ENCODE peak calls at places on chromosomes 7 and 10, in ten cellular contexts. W is Calu3, U is astrocyte, O is astrocyte of the spinal cord, H is left lung, Y is GM12865, N is A673, R is kidney, X is bronchial epithelial cell, J is lower leg skin. D is an unnamed sample.

GRCh38 chr10:35307297-35307696 is 29.0 kb upstream of the CCNY start:
- DNase-seq in W (peak; percentile 29), U (peak; percentile 61), O (peak; percentile 36), H (no peak), Y (no peak), N (no peak), R (no peak), X (peak; percentile 93), J (no peak), D (no peak)

GRCh38 chr10:105473170-105473569 is 832.1 kb downstream of the SORCS3 start:
- DNase-seq in W (no peak), U (no peak), O (no peak), H (no peak), Y (no peak), N (no peak), R (no peak), X (no peak), J (no peak), D (no peak)

GRCh38 chr10:12384906-12385305 is 35.6 kb downstream of the CAMK1D start:
- DNase-seq in W (no peak), U (no peak), O (no peak), H (no peak), Y (no peak), N (no peak), R (no peak), X (no peak), J (no peak), D (no peak)

GRCh38 chr7:43834463-43835251 is 34.7 kb downstream of the MRPS24 start:
- DNase-seq in W (no peak), U (peak; percentile 10), O (peak; percentile 12), H (no peak), Y (peak; percentile 87), N (peak; percentile 19), R (no peak), X (peak; percentile 64), J (no peak), D (no peak)

GRCh38 chr10:92242910-92243671 is 47.8 kb downstream of the CPEB3 start:
- DNase-seq in W (peak; percentile 53), U (peak; percentile 58), O (peak; percentile 80), H (peak; percentile 70), Y (peak; percentile 72), N (peak; percentile 73), R (no peak), X (peak; percentile 68), J (peak; percentile 56), D (no peak)

GRCh38 chr10:48604039-48604407 is 850 bp downstream of the ARHGAP22 start:
- DNase-seq in W (no peak), U (no peak), O (no peak), H (no peak), Y (no peak), N (no peak), R (no peak), X (no peak), J (no peak), D (no peak)

GRCh38 chr10:65194131-65194530 is 1672.9 kb downstream of the REEP3 start:
- DNase-seq in W (peak; percentile 10), U (peak; percentile 19), O (peak; percentile 62), H (no peak), Y (no peak), N (no peak), R (no peak), X (peak; percentile 51), J (no peak), D (no peak)

GRCh38 chr7:105521027-105521730 is 892 bp downstream of the PUS7 start:
- DNase-seq in W (peak; percentile 48), U (peak; percentile 56), O (peak; percentile 51), H (peak; percentile 77), Y (peak; percentile 60), N (peak; percentile 80), R (peak; percentile 88), X (peak; percentile 36), J (peak; percentile 27), D (no peak)

GRCh38 chr10:63700935-63701263 is 179.7 kb downstream of the REEP3 start:
- DNase-seq in W (no peak), U (peak; percentile 42), O (no peak), H (no peak), Y (no peak), N (no peak), R (no peak), X (peak; percentile 71), J (no peak), D (no peak)

GRCh38 chr10:127012769-127013152 is 107.5 kb downstream of the DOCK1 start:
- DNase-seq in W (peak; percentile 77), U (peak; percentile 20), O (peak; percentile 28), H (peak; percentile 73), Y (no peak), N (no peak), R (peak; percentile 94), X (peak; percentile 96), J (peak; percentile 69), D (no peak)

GRCh38 chr10:124250506-124250905 is 157.1 kb upstream of the CHST15 start:
- DNase-seq in W (no peak), U (no peak), O (no peak), H (no peak), Y (no peak), N (no peak), R (no peak), X (peak; percentile 13), J (no peak), D (no peak)

GRCh38 chr10:33952692-33953360 is 618.4 kb upstream of the NRP1 start:
- DNase-seq in W (no peak), U (peak; percentile 65), O (peak; percentile 66), H (no peak), Y (no peak), N (no peak), R (no peak), X (peak; percentile 90), J (no peak), D (no peak)

GRCh38 chr7:128100949-128101713 is 69.9 kb upstream of the LRRC4 start:
- DNase-seq in W (no peak), U (no peak), O (no peak), H (no peak), Y (no peak), N (no peak), R (peak; percentile 53), X (no peak), J (no peak), D (no peak)

GRCh38 chr10:36640626-36641025 is 484.8 kb upstream of the ANKRD30A start:
- DNase-seq in W (no peak), U (no peak), O (no peak), H (no peak), Y (no peak), N (no peak), R (no peak), X (no peak), J (no peak), D (no peak)

GRCh38 chr10:71404510-71405295 is 8.0 kb downstream of the CDH23 start:
- DNase-seq in W (no peak), U (no peak), O (no peak), H (no peak), Y (no peak), N (no peak), R (no peak), X (no peak), J (no peak), D (no peak)

GRCh38 chr10:71399946-71400345 is 3.2 kb downstream of the CDH23 start:
- DNase-seq in W (no peak), U (no peak), O (no peak), H (no peak), Y (no peak), N (no peak), R (no peak), X (no peak), J (no peak), D (no peak)

GRCh38 chr10:71401056-71401455 is 4.3 kb downstream of the CDH23 start:
- DNase-seq in W (no peak), U (no peak), O (no peak), H (no peak), Y (no peak), N (no peak), R (no peak), X (no peak), J (no peak), D (no peak)

GRCh38 chr10:71398991-71399375 is 2.3 kb downstream of the CDH23 start:
- DNase-seq in W (no peak), U (no peak), O (no peak), H (no peak), Y (no peak), N (no peak), R (no peak), X (peak; percentile 12), J (no peak), D (no peak)

DNA sequence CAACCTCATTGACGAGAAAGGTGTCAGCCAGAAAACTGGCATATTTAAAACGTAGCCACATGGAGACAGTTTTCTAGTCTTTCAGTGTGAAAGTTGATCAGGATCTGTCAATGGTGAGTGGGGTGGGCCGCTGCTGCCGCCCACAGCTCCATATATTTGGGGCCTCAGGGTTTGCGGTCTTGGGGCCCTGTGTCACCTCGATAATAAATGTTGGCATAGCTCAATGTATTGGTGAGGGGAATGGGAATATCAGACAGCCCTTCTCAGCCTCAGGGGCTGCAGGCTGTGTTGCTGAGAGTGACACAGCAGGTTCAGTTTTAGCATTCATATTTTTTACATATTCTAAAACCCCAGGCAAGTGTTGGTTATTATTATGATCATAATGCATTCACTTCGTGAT is 5.2 kb downstream of the CDH23 start:
- DNase-seq in W (no peak), U (no peak), O (no peak), H (no peak), Y (no peak), N (no peak), R (no peak), X (no peak), J (no peak), D (no peak)
- TF ChIP-seq CTCF in W (no peak), U (no peak), O (no peak), H (no peak), Y (no peak), N (no peak), R (no peak), X (no peak), J (no peak), D (no peak)

DNA sequence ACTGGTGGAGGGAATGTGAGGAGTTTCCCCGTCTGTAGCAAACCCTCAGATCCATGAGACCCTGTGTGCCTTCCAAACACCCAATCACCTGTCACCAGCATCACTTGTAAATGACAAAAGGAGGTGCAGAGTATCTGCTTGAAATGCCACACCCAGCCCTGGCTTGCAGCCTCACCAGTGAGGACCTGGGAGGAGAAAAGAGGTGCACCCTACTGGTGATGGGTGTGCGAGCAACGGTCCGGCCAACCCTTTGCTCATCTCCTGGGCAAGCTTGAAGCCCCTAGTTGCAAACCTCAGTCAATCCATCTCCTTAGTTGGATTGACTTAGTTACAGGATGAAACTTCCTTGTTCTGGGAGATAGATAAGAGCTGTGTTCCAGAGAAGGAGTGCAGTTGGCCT is 62.4 kb upstream of the WAPL start:
- DNase-seq in W (no peak), U (no peak), O (no peak), H (no peak), Y (peak; percentile 56), N (no peak), R (no peak), X (no peak), J (no peak), D (no peak)
- TF ChIP-seq CTCF in W (no peak), U (no peak), O (no peak), H (no peak), Y (peak; percentile 38), N (no peak), R (no peak), X (no peak), J (no peak), D (no peak)

GRCh38 chr10:132577350-132578005 is 39.9 kb downstream of the INPP5A start:
- DNase-seq in W (peak; percentile 35), U (no peak), O (no peak), H (peak; percentile 34), Y (no peak), N (no peak), R (no peak), X (no peak), J (no peak), D (no peak)
- TF ChIP-seq CTCF in W (no peak), U (no peak), O (peak; percentile 19), H (no peak), Y (no peak), N (no peak), R (peak; percentile 18), X (no peak), J (no peak), D (no peak)

GRCh38 chr7:54037873-54038272 is 504.3 kb upstream of the VSTM2A start:
- DNase-seq in W (no peak), U (no peak), O (no peak), H (no peak), Y (no peak), N (no peak), R (no peak), X (no peak), J (no peak), D (no peak)
- TF ChIP-seq CTCF in W (no peak), U (no peak), O (no peak), H (no peak), Y (no peak), N (no peak), R (no peak), X (no peak), J (no peak), D (no peak)